ENCODE peak calls at places on chromosomes 16 and 17, in nine cellular contexts. L, G, Z, W, M, U, Y, I and R are unnamed samples.

GRCh38 chr17:35088911-35089845 is 25.7 kb upstream of the RFFL start:
- DNase-seq in G (peak), Z (peak), W (peak), I (peak), U (peak), Y (peak), M (peak), L (peak), R (peak)

GRCh38 chr17:2023692-2024571 is 1.2 kb downstream of the RTN4RL1 start:
- DNase-seq in Z (peak), W (no peak), Y (peak), M (peak), I (no peak), L (no peak), G (peak), U (no peak), R (no peak)

GRCh38 chr16:75093598-75094540 is 22.7 kb downstream of the LDHD start:
- DNase-seq in Y (no peak), L (no peak), M (no peak), I (no peak), U (no peak), G (no peak), Z (no peak), W (no peak), R (no peak)

GRCh38 chr16:89184685-89185061 is 13.1 kb downstream of the CDH15 start:
- DNase-seq in Y (no peak), L (no peak), I (no peak), W (no peak), M (no peak), Z (no peak), U (no peak), G (no peak), R (no peak)

GRCh38 chr16:19574625-19575024 is 19.1 kb downstream of the VPS35L start:
- DNase-seq in Y (no peak), G (no peak), Z (no peak), M (no peak), I (no peak), U (no peak), W (no peak), L (no peak), R (no peak)

GRCh38 chr17:27354491-27355081 is 60.7 kb downstream of the WSB1 start:
- DNase-seq in I (no peak), G (no peak), Y (no peak), L (peak), U (no peak), M (no peak), Z (no peak), W (no peak), R (no peak)

GRCh38 chr17:52383493-52384100 is 225.1 kb upstream of the CA10 start:
- DNase-seq in G (no peak), L (peak), W (no peak), U (peak), M (peak), Z (peak), Y (peak), I (peak), R (no peak)

GRCh38 chr16:4091638-4092037 is 24.6 kb downstream of the ADCY9 start:
- DNase-seq in Y (no peak), I (no peak), M (no peak), W (no peak), Z (peak), L (no peak), G (no peak), U (peak), R (no peak)

GRCh38 chr16:4656695-4657686 is 32.4 kb downstream of the MGRN1 start:
- DNase-seq in U (no peak), M (no peak), W (no peak), I (no peak), G (no peak), L (no peak), Z (no peak), Y (no peak), R (no peak)